ENCODE peak calls at places on chromosome 14, in six cellular contexts. H, C, O, V, N and F are unnamed samples.

GRCh38 chr14:94423465-94424056 is 29.0 kb downstream of the SERPINA11 start:
- DNase-seq in H (peak; percentile 59), C (no peak), O (peak; percentile 76), V (peak; percentile 76), N (peak; percentile 6), F (peak; percentile 41)

GRCh38 chr14:89349196-89350008 is 67.6 kb downstream of the FOXN3 start:
- DNase-seq in H (no peak), C (no peak), O (peak; percentile 52), V (peak; percentile 87), N (no peak), F (no peak)

GRCh38 chr14:103070971-103071542 is 13.0 kb upstream of the LBHD2 start:
- DNase-seq in H (no peak), C (no peak), O (no peak), V (peak; percentile 39), N (peak; percentile 60), F (no peak)

GRCh38 chr14:21924479-21924878 is 250.9 kb upstream of the OR4E1 start:
- DNase-seq in H (no peak), C (peak; percentile 81), O (no peak), V (no peak), N (no peak), F (no peak)

GRCh38 chr14:31208546-31209424 is 1.2 kb upstream of the HECTD1 start:
- DNase-seq in H (no peak), C (no peak), O (no peak), V (no peak), N (no peak), F (no peak)

GRCh38 chr14:100104523-100105300 is 39.5 kb downstream of the EVL start:
- DNase-seq in H (peak; percentile 72), C (peak; percentile 35), O (no peak), V (no peak), N (no peak), F (no peak)

GRCh38 chr14:64110832-64111231 is 183.3 kb downstream of the ESR2 start:
- DNase-seq in H (peak; percentile 5), C (no peak), O (no peak), V (no peak), N (no peak), F (no peak)

GRCh38 chr14:23009939-23010718 is at the start of gene C14orf93:
- DNase-seq in H (peak; percentile 48), C (peak; percentile 84), O (peak; percentile 82), V (peak; percentile 92), N (peak; percentile 67), F (no peak)

GRCh38 chr14:90810808-90811207 is 5.4 kb downstream of the TTC7B start:
- DNase-seq in H (no peak), C (no peak), O (no peak), V (peak; percentile 28), N (no peak), F (no peak)

GRCh38 chr14:26775765-26776577 is 178.1 kb upstream of the NOVA1 start:
- DNase-seq in H (peak; percentile 36), C (no peak), O (no peak), V (no peak), N (no peak), F (no peak)

GRCh38 chr14:71726639-71727085 is 205.6 kb upstream of the RGS6 start:
- DNase-seq in H (no peak), C (no peak), O (no peak), V (no peak), N (no peak), F (no peak)

GRCh38 chr14:69043007-69043444 is 63.9 kb upstream of the ACTN1 start:
- DNase-seq in H (no peak), C (no peak), O (peak; percentile 51), V (peak; percentile 61), N (peak; percentile 43), F (no peak)

GRCh38 chr14:21248739-21249411 is 20.4 kb downstream of the HNRNPC start:
- DNase-seq in H (peak; percentile 32), C (no peak), O (no peak), V (no peak), N (no peak), F (no peak)

DNA sequence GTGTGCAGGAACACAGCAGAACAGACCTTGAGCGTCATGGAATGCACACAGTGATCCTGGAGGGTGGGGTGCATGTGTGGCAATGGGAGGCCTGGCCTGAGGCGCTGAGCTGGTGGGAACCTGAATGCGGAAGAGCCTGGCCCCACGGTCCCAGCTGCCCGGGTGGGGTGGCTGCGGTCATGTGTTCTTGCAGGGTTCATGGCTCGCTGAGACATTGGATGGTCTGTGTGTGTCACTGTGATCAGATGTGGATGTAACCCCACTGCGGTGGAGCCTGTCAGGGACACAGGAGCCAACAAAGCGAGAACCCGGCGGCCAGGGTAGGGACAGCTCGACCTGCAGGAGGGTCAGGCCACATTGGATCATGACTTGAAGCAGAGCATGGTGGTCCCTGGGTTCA is 23.2 kb downstream of the MTA1 start:
- DNase-seq in H (no peak), C (no peak), O (no peak), V (no peak), N (no peak), F (no peak)
- H3K27ac ChIP-seq in H (no peak overlapping the region), C (no peak overlapping the region), O (no peak overlapping the region), V (no peak overlapping the region), N (no peak overlapping the region), F (no peak overlapping the region)

GRCh38 chr14:75459791-75460190 is 32.0 kb downstream of the JDP2 start:
- DNase-seq in H (no peak), C (no peak), O (no peak), V (no peak), N (no peak), F (no peak)

GRCh38 chr14:75457648-75458165 is 29.9 kb downstream of the JDP2 start:
- DNase-seq in H (no peak), C (no peak), O (no peak), V (no peak), N (no peak), F (no peak)

GRCh38 chr14:75458305-75458704 is 30.5 kb downstream of the JDP2 start:
- DNase-seq in H (no peak), C (no peak), O (no peak), V (no peak), N (no peak), F (no peak)

GRCh38 chr14:75460402-75460801 is 32.6 kb downstream of the JDP2 start:
- DNase-seq in H (no peak), C (no peak), O (no peak), V (no peak), N (peak; percentile 98), F (no peak)

GRCh38 chr14:75459099-75459741 is 31.4 kb downstream of the JDP2 start:
- DNase-seq in H (no peak), C (no peak), O (peak; percentile 68), V (peak; percentile 84), N (peak; percentile 99), F (no peak)
- H3K27ac ChIP-seq in H (no peak overlapping the region), C (no peak overlapping the region), O (no peak overlapping the region), V (peak overlapping the region; percentile 81), N (peak overlapping the region; percentile 94), F (no peak overlapping the region)

DNA sequence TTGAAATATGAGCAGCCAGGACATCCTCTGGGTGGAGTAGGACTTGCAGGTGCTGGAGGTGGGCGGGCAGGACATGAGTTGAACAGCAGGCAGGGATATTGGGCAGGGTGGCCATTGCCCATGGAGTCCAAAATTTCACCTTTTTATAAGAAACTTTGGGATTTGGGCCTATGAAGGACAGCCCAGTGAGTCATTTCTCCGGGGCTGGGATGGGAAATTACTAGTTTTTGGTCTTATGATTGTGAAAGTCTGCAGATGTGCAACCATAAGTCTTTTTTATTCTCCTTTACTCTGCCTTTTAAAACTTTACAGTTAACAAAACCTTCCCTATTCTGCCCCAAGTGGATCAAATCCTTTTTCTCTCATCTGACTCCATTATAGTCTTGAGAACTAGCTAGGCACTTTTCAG is 88.9 kb downstream of the TMX1 start:
- DNase-seq in H (peak; percentile 69), C (no peak), O (no peak), V (no peak), N (no peak), F (no peak)
- H3K27ac ChIP-seq in H (no peak overlapping the region), C (no peak overlapping the region), O (peak overlapping the region; percentile 63), V (no peak overlapping the region), N (no peak overlapping the region), F (peak overlapping the region; percentile 66)

GRCh38 chr14:38389666-38390065 is 133.8 kb upstream of the CLEC14A start:
- DNase-seq in H (peak; percentile 63), C (no peak), O (no peak), V (no peak), N (no peak), F (no peak)
- H3K27ac ChIP-seq in H (peak overlapping the region; percentile 62), C (no peak overlapping the region), O (no peak overlapping the region), V (no peak overlapping the region), N (no peak overlapping the region), F (no peak overlapping the region)

GRCh38 chr14:96178674-96179321 is 25.8 kb upstream of the BDKRB2 start:
- DNase-seq in H (peak; percentile 62), C (no peak), O (no peak), V (no peak), N (no peak), F (no peak)

GRCh38 chr14:96184737-96185136 is 19.9 kb upstream of the BDKRB2 start:
- DNase-seq in H (peak; percentile 55), C (no peak), O (no peak), V (no peak), N (no peak), F (no peak)

GRCh38 chr14:96181188-96181762 is 23.4 kb upstream of the BDKRB2 start:
- DNase-seq in H (no peak), C (no peak), O (no peak), V (no peak), N (no peak), F (no peak)

GRCh38 chr14:96180004-96180403 is 24.6 kb upstream of the BDKRB2 start:
- DNase-seq in H (no peak), C (no peak), O (no peak), V (no peak), N (no peak), F (no peak)

DNA sequence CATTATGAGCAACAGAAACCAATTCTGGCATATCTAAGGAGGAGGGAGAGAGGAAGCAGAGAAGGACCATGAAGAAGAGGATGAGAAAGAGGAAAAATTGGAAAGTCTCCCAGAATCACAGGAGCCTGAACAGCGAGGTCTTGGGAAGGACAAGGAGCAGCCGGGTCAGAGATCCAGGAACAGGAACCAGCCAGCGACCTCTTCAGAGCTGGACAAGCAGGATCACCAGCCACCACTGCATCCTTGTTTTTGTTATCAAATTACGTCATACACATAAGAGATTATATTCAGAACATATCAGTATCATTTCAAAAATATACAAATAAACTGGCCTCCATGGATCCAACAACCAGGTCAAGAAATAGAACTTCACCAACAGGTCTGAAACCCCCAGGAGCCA is 22.1 kb upstream of the BDKRB2 start:
- DNase-seq in H (no peak), C (no peak), O (no peak), V (no peak), N (no peak), F (no peak)
- H3K27ac ChIP-seq in H (no peak overlapping the region), C (no peak overlapping the region), O (no peak overlapping the region), V (no peak overlapping the region), N (no peak overlapping the region), F (no peak overlapping the region)

GRCh38 chr14:67079836-67080235 is 109.4 kb upstream of the GARIN2 start:
- DNase-seq in H (no peak), C (no peak), O (no peak), V (no peak), N (no peak), F (no peak)

DNA sequence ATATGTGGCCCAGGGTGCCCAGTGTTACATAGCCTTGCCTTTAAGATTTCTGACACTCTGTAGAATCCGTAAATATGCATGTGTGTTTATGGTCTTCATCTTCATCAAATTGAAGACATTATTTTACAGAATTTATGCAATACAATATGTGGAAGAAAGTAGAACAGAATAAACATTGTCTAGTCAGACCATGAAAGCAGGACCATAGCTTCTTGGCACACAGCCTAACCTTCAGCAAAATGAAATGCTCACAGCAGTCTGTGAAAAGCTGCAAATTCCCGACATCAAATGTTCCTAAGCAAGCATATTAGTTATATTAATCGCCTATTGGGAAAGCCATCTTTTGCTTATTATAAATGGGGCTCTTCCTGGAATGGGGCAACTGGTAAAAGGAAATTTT is 111.3 kb upstream of the GARIN2 start:
- DNase-seq in H (peak; percentile 11), C (no peak), O (no peak), V (no peak), N (no peak), F (no peak)
- H3K27ac ChIP-seq in H (no peak overlapping the region), C (no peak overlapping the region), O (no peak overlapping the region), V (no peak overlapping the region), N (no peak overlapping the region), F (no peak overlapping the region)